ENCODE peak calls at places on chromosome 13, in six cellular contexts. H is omental fat pad, S is astrocyte of the spinal cord, R is GM12892, J is fibroblast of gingiva, Y is germinal center. X is an unnamed sample.

GRCh38 chr13:70842062-70842644 is 733.9 kb upstream of the KLHL1 start:
- DNase-seq in R (no peak), J (no peak), S (no peak), H (no peak), Y (no peak), X (no peak)

GRCh38 chr13:19959141-19959830 is 759 bp downstream of the ZMYM2 start:
- DNase-seq in J (peak; percentile 37), H (peak; percentile 31), Y (peak; percentile 55), R (peak; percentile 31), S (peak; percentile 48), X (peak; percentile 47)

GRCh38 chr13:90414691-90415596 is 932.5 kb upstream of the MIR17HG start:
- DNase-seq in H (no peak), Y (no peak), S (peak; percentile 76), J (peak; percentile 45), R (no peak), X (peak; percentile 63)

GRCh38 chr13:104008075-104008474 is 941.9 kb upstream of the SLC10A2 start:
- DNase-seq in S (no peak), R (no peak), H (no peak), J (no peak), Y (no peak), X (no peak)

GRCh38 chr13:51006067-51006800 is 96.6 kb downstream of the RNASEH2B start:
- DNase-seq in Y (no peak), H (no peak), S (no peak), R (no peak), J (peak; percentile 30), X (no peak)

GRCh38 chr13:38180100-38180499 is 169.6 kb upstream of the UFM1 start:
- DNase-seq in J (no peak), S (peak; percentile 15), R (no peak), Y (no peak), H (no peak), X (peak; percentile 89)

GRCh38 chr13:37602743-37603381 is 4.3 kb upstream of the POSTN start:
- DNase-seq in S (peak; percentile 60), R (no peak), Y (no peak), J (peak; percentile 16), H (no peak), X (peak; percentile 64)

GRCh38 chr13:35014606-35015005 is 72.5 kb downstream of the NBEA start:
- DNase-seq in J (no peak), S (no peak), R (no peak), Y (no peak), H (no peak), X (no peak)

GRCh38 chr13:31749929-31750328 is 10.6 kb downstream of the RXFP2 start:
- DNase-seq in R (no peak), S (peak; percentile 90), Y (no peak), J (peak; percentile 76), H (no peak), X (peak; percentile 92)

GRCh38 chr13:20190481-20191310 is 2.0 kb downstream of the GJB2 start:
- DNase-seq in S (peak; percentile 70), R (no peak), J (no peak), H (no peak), Y (no peak), X (peak; percentile 95)

GRCh38 chr13:80399340-80400163 is 58.6 kb upstream of the SPRY2 start:
- DNase-seq in H (no peak), S (no peak), J (peak; percentile 29), R (no peak), Y (no peak), X (no peak)

GRCh38 chr13:73972503-73972902 is 161.7 kb downstream of the KLF12 start:
- DNase-seq in J (no peak), S (no peak), Y (no peak), R (no peak), H (no peak), X (no peak)

GRCh38 chr13:25816239-25816638 is 235.6 kb downstream of the SHISA2 start:
- DNase-seq in S (no peak), R (no peak), H (no peak), Y (no peak), J (no peak), X (no peak)

GRCh38 chr13:77928909-77929308 is 10.3 kb upstream of the EDNRB start:
- DNase-seq in H (no peak), S (no peak), Y (no peak), R (no peak), J (no peak), X (no peak)

GRCh38 chr13:77325371-77325941 is 1.4 kb downstream of the MYCBP2 start:
- DNase-seq in R (no peak), Y (peak; percentile 39), S (peak; percentile 18), H (no peak), J (no peak), X (peak; percentile 28)

GRCh38 chr13:111920306-111920931 is 146.5 kb upstream of the SOX1 start:
- DNase-seq in R (no peak), J (no peak), H (no peak), Y (no peak), S (no peak), X (no peak)

GRCh38 chr13:24274452-24274971 is 34.9 kb upstream of the C1QTNF9 start:
- DNase-seq in S (no peak), H (no peak), Y (peak; percentile 63), J (no peak), R (peak; percentile 46), X (peak; percentile 72)

GRCh38 chr13:49292742-49293498 is 45.2 kb downstream of the CDADC1 start:
- DNase-seq in H (no peak), R (no peak), Y (no peak), S (peak; percentile 89), J (peak; percentile 33), X (peak; percentile 80)

GRCh38 chr13:85970727-85971126 is 171.5 kb upstream of the SLITRK6 start:
- DNase-seq in Y (no peak), S (peak; percentile 22), H (no peak), J (no peak), R (no peak), X (no peak)

GRCh38 chr13:106036870-106037269 is 498.6 kb downstream of the EFNB2 start:
- DNase-seq in J (no peak), H (no peak), Y (no peak), R (no peak), S (no peak), X (no peak)

X was measured in fibroblast of lung.